ENCODE peak calls at places on chromosomes 7 and 10, in five cellular contexts. B is K562, J is A549, T is HepG2, Q is GM23338. F is an unnamed sample.

GRCh38 chr7:52270301-52270700 is 765.1 kb upstream of the POM121L12 start:
- DNase-seq in J (no peak), T (no peak), B (no peak), Q (no peak), F (no peak)

GRCh38 chr10:18473424-18474110 is 177.8 kb downstream of the NSUN6 start:
- DNase-seq in T (no peak), J (no peak), B (no peak), Q (no peak), F (no peak)

GRCh38 chr10:1102392-1102791 is 46.2 kb downstream of the WDR37 start:
- DNase-seq in Q (no peak), B (no peak), T (no peak), J (no peak), F (no peak)

GRCh38 chr10:3071405-3072198 is 4.3 kb downstream of the PFKP start:
- DNase-seq in J (peak; percentile 85), T (no peak), Q (no peak), B (peak; percentile 47), F (no peak)

GRCh38 chr7:128299109-128299514 is 44.6 kb downstream of the RBM28 start:
- DNase-seq in J (no peak), Q (peak; percentile 70), T (no peak), B (no peak), F (no peak)

GRCh38 chr7:16732828-16733227 is 20.7 kb upstream of the TSPAN13 start:
- DNase-seq in B (no peak), J (no peak), T (no peak), Q (no peak), F (no peak)

GRCh38 chr10:105793071-105793470 is 1152.0 kb downstream of the SORCS3 start:
- DNase-seq in J (no peak), B (no peak), T (no peak), Q (no peak), F (no peak)

GRCh38 chr10:35690534-35690933 is 48.4 kb upstream of the FZD8 start:
- DNase-seq in T (peak; percentile 8), B (no peak), J (no peak), Q (no peak), F (no peak)

GRCh38 chr10:58373446-58373834 is 11.8 kb upstream of the TFAM start:
- DNase-seq in Q (no peak), B (no peak), T (no peak), J (peak; percentile 16), F (no peak)

GRCh38 chr10:85597006-85597405 is 769.6 kb downstream of the GRID1 start:
- DNase-seq in J (no peak), B (no peak), Q (no peak), T (no peak), F (no peak)

GRCh38 chr7:157306836-157307533 is 29.8 kb upstream of the DNAJB6 start:
- DNase-seq in T (no peak), B (no peak), Q (peak; percentile 33), J (no peak), F (no peak)

GRCh38 chr7:114070246-114070645 is 151.4 kb upstream of the PPP1R3A start:
- DNase-seq in Q (no peak), J (no peak), T (no peak), B (no peak), F (no peak)

GRCh38 chr10:3935141-3935540 is 150.1 kb upstream of the KLF6 start:
- DNase-seq in B (no peak), J (no peak), T (no peak), Q (no peak), F (peak; percentile 92)

GRCh38 chr7:87435546-87435945 is 39.9 kb downstream of the ABCB4 start:
- DNase-seq in Q (no peak), B (no peak), J (no peak), T (no peak), F (no peak)

GRCh38 chr10:77027576-77027975 is 610.0 kb downstream of the KCNMA1 start:
- DNase-seq in Q (no peak), J (no peak), T (no peak), B (no peak), F (peak; percentile 32)

GRCh38 chr10:26485150-26485941 is 47.2 kb downstream of the APBB1IP start:
- DNase-seq in J (peak; percentile 27), T (no peak), Q (no peak), B (no peak), F (no peak)

GRCh38 chr7:106730021-106730420 is 69.1 kb upstream of the CCDC71L start:
- DNase-seq in J (no peak), Q (no peak), B (no peak), T (no peak), F (no peak)

GRCh38 chr7:106775552-106775936 is 89.5 kb upstream of the PIK3CG start:
- DNase-seq in T (no peak), J (peak; percentile 75), Q (no peak), B (peak; percentile 66), F (no peak)

GRCh38 chr10:104325436-104326430 is 12.5 kb downstream of the ITPRIP start:
- DNase-seq in B (no peak), J (no peak), Q (no peak), T (no peak), F (no peak)
- TF ChIP-seq JUNB in B (no peak), J (no peak), Q (no peak), T (no peak), F (no peak)

GRCh38 chr7:47884675-47885074 is 63.6 kb downstream of the PKD1L1 start:
- DNase-seq in Q (no peak), B (no peak), T (no peak), J (no peak), F (no peak)

GRCh38 chr7:47878662-47879061 is 69.6 kb downstream of the PKD1L1 start:
- DNase-seq in B (no peak), T (no peak), Q (no peak), J (no peak), F (no peak)

GRCh38 chr7:47885309-47886000 is 62.8 kb downstream of the PKD1L1 start:
- DNase-seq in T (no peak), Q (no peak), J (no peak), B (no peak), F (no peak)

GRCh38 chr7:47886412-47886811 is 61.9 kb downstream of the PKD1L1 start:
- DNase-seq in T (no peak), B (no peak), Q (no peak), J (no peak), F (no peak)

DNA sequence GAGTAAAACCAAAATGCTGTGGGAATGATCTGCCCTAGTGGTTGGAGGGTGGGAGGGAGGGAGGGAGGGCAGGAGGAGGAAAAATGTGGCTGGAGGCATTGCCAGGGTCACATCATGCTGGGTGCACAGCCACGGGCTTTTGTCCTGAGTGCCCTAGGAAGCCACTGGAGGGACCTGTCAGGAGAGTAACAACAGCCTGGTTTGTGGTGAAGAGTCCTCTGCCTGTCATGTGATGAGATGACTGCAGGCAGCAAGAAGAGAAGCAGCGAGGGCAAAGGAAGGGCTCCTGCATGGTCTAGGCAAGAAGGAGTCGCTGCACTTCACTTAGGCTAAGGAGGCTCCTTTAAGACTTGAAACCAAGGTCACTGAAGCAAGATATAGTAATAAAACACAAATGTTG is 65.6 kb downstream of the PKD1L1 start:
- DNase-seq in B (no peak), J (no peak), Q (no peak), T (no peak), F (no peak)
- TF ChIP-seq REST in B (no peak), J (no peak), Q (no peak), T (no peak), F (no peak)

GRCh38 chr7:21603477-21603876 is 60.6 kb downstream of the DNAH11 start:
- DNase-seq in B (no peak), T (no peak), Q (no peak), J (no peak), F (no peak)

GRCh38 chr7:21603972-21604749 is 61.3 kb downstream of the DNAH11 start:
- DNase-seq in J (no peak), T (no peak), B (no peak), Q (no peak), F (peak; percentile 7)

GRCh38 chr7:21605008-21605407 is 62.2 kb downstream of the DNAH11 start:
- DNase-seq in Q (no peak), T (no peak), B (no peak), J (no peak), F (no peak)
- TF ChIP-seq JUNB in Q (no peak), T (no peak), B (no peak), J (no peak), F (no peak)

DNA sequence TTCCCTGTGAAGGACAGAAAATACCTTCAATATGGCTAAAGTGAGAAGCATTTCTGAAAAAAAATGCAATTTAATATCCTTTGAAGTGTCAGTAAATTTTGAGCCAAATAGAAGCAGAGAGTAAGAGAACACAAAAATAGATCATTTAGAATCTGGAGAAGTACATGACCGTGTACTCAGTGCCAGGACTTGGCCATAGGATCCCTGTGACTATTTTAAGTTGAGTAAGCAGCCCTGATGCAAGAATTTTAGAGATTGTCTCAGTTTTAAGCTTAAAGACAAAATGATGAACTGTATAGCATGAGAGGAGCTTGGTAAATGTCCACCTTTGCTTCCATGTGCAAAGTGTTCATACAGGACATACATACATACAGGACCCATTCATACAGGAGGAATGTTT is 2.5 kb downstream of the PTER start:
- DNase-seq in Q (no peak), B (no peak), T (no peak), J (no peak), F (no peak)
- TF ChIP-seq REST in Q (no peak), B (no peak), T (no peak), J (no peak), F (no peak)

DNA sequence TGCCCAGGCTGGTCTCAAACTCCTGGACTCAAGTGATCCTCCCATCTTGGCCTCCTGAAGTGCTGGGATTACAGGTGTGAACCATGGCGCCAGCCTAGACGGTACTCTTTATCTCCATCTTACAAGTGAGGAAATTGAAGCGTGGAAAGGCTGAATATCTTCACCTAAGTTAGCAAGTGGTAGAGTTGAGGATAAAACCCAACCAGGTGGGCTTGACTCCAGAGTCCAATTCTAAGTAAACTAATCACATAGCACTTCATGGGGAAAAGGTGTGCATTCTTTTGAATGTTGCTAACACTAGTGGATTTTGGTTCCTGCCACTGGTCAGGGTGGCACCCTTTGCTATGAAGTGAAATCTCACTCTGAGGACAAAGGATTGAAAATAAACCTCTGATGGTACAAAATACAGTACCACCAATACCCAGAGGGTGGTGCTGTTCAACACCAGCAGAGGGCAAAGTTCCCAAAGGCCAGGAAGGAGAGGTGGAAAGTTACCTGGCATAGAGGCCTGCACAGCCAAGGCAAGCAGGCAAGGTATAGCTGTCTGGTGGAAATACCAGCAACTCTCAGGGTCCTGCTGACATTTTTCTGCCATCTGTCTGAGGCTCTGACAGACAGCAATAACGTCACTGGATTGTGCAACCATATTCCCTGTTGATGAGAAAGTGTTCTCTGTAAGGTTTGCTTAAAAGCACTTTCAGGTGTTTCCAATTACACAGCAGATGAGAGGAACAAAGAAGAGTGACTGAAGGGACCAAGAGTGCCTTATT is 17.6 kb downstream of the ZDHHC16 start:
- DNase-seq in J (peak; percentile 62), T (peak; percentile 87), Q (peak; percentile 87), B (peak; percentile 41), F (peak; percentile 9)
- TF ChIP-seq JUNB in J (no peak), T (no peak), Q (no peak), B (no peak), F (no peak)

DNA sequence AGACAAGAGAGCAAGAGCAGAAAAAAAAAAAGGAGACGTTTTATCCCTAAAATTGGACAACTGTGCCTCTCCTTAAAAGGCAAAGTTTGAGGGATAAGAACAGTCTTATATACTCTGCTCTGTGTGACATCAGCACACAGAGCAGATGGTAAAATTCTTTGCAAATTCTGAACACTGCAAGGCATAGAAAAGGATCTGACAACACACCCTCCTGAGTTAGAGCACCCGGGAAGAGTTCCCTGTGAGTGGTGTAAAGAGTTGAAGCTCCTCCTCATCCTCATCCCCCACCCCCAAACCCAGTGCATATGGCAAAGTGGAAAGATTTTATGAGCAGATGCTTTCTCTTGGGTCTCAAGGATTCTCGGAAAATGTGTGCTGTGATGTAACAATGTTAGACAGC is 39.9 kb upstream of the DGKI start:
- DNase-seq in Q (no peak), J (no peak), T (no peak), B (no peak), F (no peak)
- TF ChIP-seq REST in Q (no peak), J (no peak), T (no peak), B (no peak), F (no peak)

GRCh38 chr7:135790371-135790977 is 41.9 kb upstream of the FAM180A start:
- DNase-seq in B (no peak), J (no peak), Q (no peak), T (no peak), F (no peak)
- TF ChIP-seq JUNB in B (no peak), J (no peak), Q (no peak), T (no peak), F (no peak)

F was measured in GM12878.